ENCODE peak calls at places on chromosome 13, in five cellular contexts. K, G, L, W and T are unnamed samples.

GRCh38 chr13:96075953-96076543 is 13.9 kb upstream of the HS6ST3 start:
- DNase-seq in K (peak; percentile 51), W (no peak), G (no peak), L (peak; percentile 22), T (no peak)

GRCh38 chr13:33743438-33744368 is 74.2 kb upstream of the RFC3 start:
- DNase-seq in K (peak; percentile 9), W (no peak), L (no peak), G (no peak), T (no peak)

GRCh38 chr13:49412749-49413148 is 31.1 kb downstream of the CAB39L start:
- DNase-seq in L (no peak), G (no peak), K (no peak), W (no peak), T (no peak)

GRCh38 chr13:30871713-30872029 is 34.4 kb upstream of the MEDAG start:
- DNase-seq in W (no peak), G (no peak), K (no peak), L (no peak), T (no peak)

GRCh38 chr13:46962286-46962941 is 65.6 kb upstream of the HTR2A start:
- DNase-seq in W (no peak), G (no peak), L (peak; percentile 32), K (peak; percentile 68), T (no peak)

GRCh38 chr13:75946746-75947397 is 310.7 kb downstream of the LMO7 start:
- DNase-seq in W (no peak), L (no peak), K (no peak), G (no peak), T (no peak)

GRCh38 chr13:109790951-109791605 is 4.7 kb upstream of the IRS2 start:
- DNase-seq in K (peak; percentile 69), G (no peak), W (no peak), L (peak; percentile 52), T (no peak)

GRCh38 chr13:48210178-48210577 is 22.8 kb upstream of the ITM2B start:
- DNase-seq in W (no peak), G (no peak), L (no peak), K (peak; percentile 81), T (no peak)

GRCh38 chr13:85631801-85632200 is 167.4 kb downstream of the SLITRK6 start:
- DNase-seq in K (peak; percentile 62), W (no peak), L (no peak), G (no peak), T (no peak)

GRCh38 chr13:110907951-110908898 is 6.6 kb downstream of the ANKRD10 start:
- DNase-seq in L (no peak), W (no peak), G (peak; percentile 12), K (no peak), T (no peak)

GRCh38 chr13:99310382-99311031 is 3.3 kb upstream of the GPR183 start:
- DNase-seq in G (no peak), K (peak; percentile 69), W (no peak), L (no peak), T (no peak)

GRCh38 chr13:23081246-23081645 is 99.5 kb upstream of the SGCG start:
- DNase-seq in L (no peak), G (no peak), K (peak; percentile 59), W (no peak), T (no peak)

GRCh38 chr13:20326276-20326675 is 94.2 kb upstream of the GJB6 start:
- DNase-seq in G (no peak), L (no peak), K (no peak), W (no peak), T (no peak)

GRCh38 chr13:27450921-27451461 is 627 bp upstream of the MTIF3 start:
- DNase-seq in G (peak; percentile 14), L (peak; percentile 46), K (peak; percentile 65), W (peak; percentile 13), T (no peak)

GRCh38 chr13:72643339-72643989 is 84.0 kb downstream of the MZT1 start:
- DNase-seq in K (peak; percentile 22), W (no peak), L (peak; percentile 47), G (peak; percentile 14), T (peak; percentile 29)

GRCh38 chr13:25584975-25585374 is 213.2 kb downstream of the ATP8A2 start:
- DNase-seq in L (no peak), W (no peak), G (no peak), K (peak; percentile 1), T (no peak)

GRCh38 chr13:113026391-113026910 is 57.4 kb downstream of the MCF2L start:
- DNase-seq in L (no peak), G (no peak), K (no peak), W (no peak), T (no peak)

GRCh38 chr13:104984296-104984818 is 1551.1 kb downstream of the EFNB2 start:
- DNase-seq in L (peak; percentile 72), K (peak; percentile 74), W (no peak), G (no peak), T (peak; percentile 31)

GRCh38 chr13:30972888-30973377 is 40.5 kb downstream of the TEX26 start:
- DNase-seq in K (no peak), W (no peak), G (no peak), L (no peak), T (no peak)

GRCh38 chr13:34414616-34415015 is 527.5 kb upstream of the NBEA start:
- DNase-seq in W (no peak), G (no peak), K (no peak), L (no peak), T (no peak)

GRCh38 chr13:37179646-37180045 is 74.2 kb upstream of the CSNK1A1L start:
- DNase-seq in W (no peak), K (no peak), L (no peak), G (no peak), T (no peak)

GRCh38 chr13:22469421-22469820 is 711.4 kb upstream of the SGCG start:
- DNase-seq in W (no peak), L (no peak), K (no peak), G (no peak), T (no peak)